ENCODE peak calls at places on chromosomes 5 and 9, in six cellular contexts. V, E, N, K, H and J are unnamed samples.
A peak's percentile ranks its signal among the peaks of the same experiment; 100 is the strongest.

GRCh38 chr9:78552802-78553201 is 255.9 kb downstream of the PSAT1 start:
- DNase-seq in E (no peak), H (no peak), N (no peak), K (no peak), V (no peak), J (no peak)

GRCh38 chr5:42429694-42430093 is 6.5 kb downstream of the GHR start:
- DNase-seq in K (no peak), V (no peak), E (no peak), N (no peak), H (no peak), J (no peak)

GRCh38 chr5:181283347-181283746 is 22.4 kb upstream of the TRIM52 start:
- DNase-seq in K (no peak), H (no peak), V (no peak), N (no peak), E (no peak), J (no peak)

GRCh38 chr5:102596951-102597350 is 98.2 kb upstream of the SLCO6A1 start:
- DNase-seq in N (no peak), E (no peak), H (no peak), K (no peak), V (no peak), J (no peak)

GRCh38 chr9:38649731-38650363 is 29.5 kb upstream of the ANKRD18A start:
- DNase-seq in K (no peak), E (no peak), N (no peak), H (no peak), V (peak; percentile 43), J (no peak)

GRCh38 chr9:124502711-124503702 is 4.2 kb downstream of the NR5A1 start:
- DNase-seq in V (no peak), E (no peak), K (no peak), N (no peak), H (no peak), J (no peak)

GRCh38 chr5:95241-95980 is 3.4 kb downstream of the PLEKHG4B start:
- DNase-seq in E (no peak), V (no peak), K (no peak), H (no peak), N (peak; percentile 15), J (no peak)

GRCh38 chr5:171314728-171315385 is 5.8 kb downstream of the TLX3 start:
- DNase-seq in K (no peak), N (no peak), E (no peak), V (no peak), H (peak; percentile 40), J (no peak)

GRCh38 chr9:120868676-120869359 is 8.2 kb downstream of the PHF19 start:
- DNase-seq in K (peak; percentile 97), H (peak; percentile 98), V (peak; percentile 96), N (peak; percentile 99), E (peak; percentile 96), J (peak; percentile 94)

GRCh38 chr5:119655081-119655480 is 25.7 kb downstream of the FAM170A start:
- DNase-seq in V (no peak), K (no peak), H (no peak), N (no peak), E (no peak), J (no peak)

GRCh38 chr9:126435105-126435504 is 108.5 kb downstream of the MVB12B start:
- DNase-seq in N (no peak), V (no peak), E (no peak), H (no peak), K (no peak), J (no peak)

GRCh38 chr9:86322973-86323644 is 31.1 kb downstream of the TUT7 start:
- DNase-seq in E (no peak), V (no peak), N (no peak), K (no peak), H (no peak), J (no peak)

GRCh38 chr5:112686675-112687074 is 51.0 kb upstream of the APC start:
- DNase-seq in K (no peak), V (no peak), N (no peak), E (no peak), H (no peak), J (no peak)

GRCh38 chr5:53438486-53439472 is 41.6 kb upstream of the FST start:
- DNase-seq in N (no peak), K (no peak), E (no peak), V (no peak), H (no peak), J (no peak)

GRCh38 chr5:157554180-157555030 is 21.2 kb downstream of the ADAM19 start:
- DNase-seq in K (no peak), E (no peak), V (no peak), N (no peak), H (no peak), J (no peak)

GRCh38 chr9:5895782-5896181 is 5.1 kb downstream of the MLANA start:
- DNase-seq in K (no peak), V (no peak), N (no peak), E (no peak), H (no peak), J (no peak)

GRCh38 chr5:37717613-37718431 is 122.0 kb downstream of the GDNF start:
- DNase-seq in E (peak; percentile 75), N (peak; percentile 88), V (peak; percentile 19), H (peak; percentile 40), K (no peak), J (no peak)

GRCh38 chr5:9388941-9389674 is 156.8 kb downstream of the SEMA5A start:
- DNase-seq in E (no peak), K (no peak), V (no peak), H (no peak), N (no peak), J (no peak)

GRCh38 chr9:34957492-34958410 is at the start of gene PHF24:
- DNase-seq in E (no peak), K (no peak), V (no peak), H (peak; percentile 22), N (no peak), J (no peak)

GRCh38 chr5:22521521-22521920 is 331.6 kb downstream of the CDH12 start:
- DNase-seq in E (no peak), V (no peak), H (no peak), N (no peak), K (no peak), J (no peak)

GRCh38 chr9:23674016-23674585 is 151.9 kb downstream of the ELAVL2 start:
- DNase-seq in H (no peak), E (no peak), N (no peak), V (no peak), K (no peak), J (no peak)

GRCh38 chr5:36403601-36404311 is 102.1 kb upstream of the RANBP3L start:
- DNase-seq in E (no peak), H (no peak), V (peak; percentile 30), N (no peak), K (peak; percentile 32), J (no peak)

GRCh38 chr5:16179511-16179935 is at the start of gene MARCHF11:
- DNase-seq in N (no peak), K (no peak), H (peak; percentile 20), V (no peak), E (no peak), J (no peak)

GRCh38 chr9:127796225-127796813 is 6.4 kb upstream of the FPGS start:
- DNase-seq in V (no peak), N (peak; percentile 58), E (no peak), H (peak; percentile 65), K (no peak), J (no peak)
- TF ChIP-seq POLR2A in V (no peak), N (no peak), E (no peak), H (no peak), K (no peak), J (no peak)

DNA sequence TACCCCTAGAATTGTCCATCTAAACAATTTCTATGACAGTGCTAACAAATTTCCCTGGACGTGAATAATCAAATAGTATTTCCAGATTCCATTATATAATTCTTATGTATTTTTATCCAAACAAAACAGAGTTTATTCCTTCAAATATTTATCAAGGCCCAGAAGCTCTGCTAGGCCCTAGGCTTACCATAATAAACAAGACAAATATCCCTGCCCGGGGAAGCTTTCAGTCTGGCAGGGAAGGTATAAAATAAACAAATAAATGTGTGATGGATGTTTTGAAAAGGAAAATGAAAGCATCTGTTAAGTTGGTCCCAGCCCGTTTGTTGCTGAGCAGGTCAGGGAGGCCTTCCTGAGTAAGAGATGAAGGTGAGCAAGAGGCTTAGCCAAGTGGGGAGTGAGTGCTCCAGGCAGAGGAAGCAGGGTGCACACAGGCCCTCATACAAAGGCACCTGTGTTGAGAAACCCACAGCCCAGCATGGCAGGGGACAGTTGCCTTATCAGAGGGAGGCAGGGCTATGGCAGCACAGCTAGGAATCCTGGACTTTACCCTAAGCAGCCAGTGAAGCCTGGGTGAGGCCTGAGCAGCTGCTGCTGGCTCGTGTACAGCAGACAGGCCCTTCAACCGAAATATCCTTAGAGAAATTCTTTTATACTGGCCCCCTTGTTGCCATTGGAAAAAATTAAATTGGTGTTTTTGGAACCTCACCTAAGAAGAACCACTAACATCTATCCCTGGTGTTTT is 7.7 kb upstream of the SLC35D2 start:
- DNase-seq in K (no peak), H (no peak), E (no peak), V (no peak), N (peak; percentile 60), J (no peak)
- TF ChIP-seq POLR2A in K (no peak), H (no peak), E (no peak), V (no peak), N (no peak), J (no peak)

DNA sequence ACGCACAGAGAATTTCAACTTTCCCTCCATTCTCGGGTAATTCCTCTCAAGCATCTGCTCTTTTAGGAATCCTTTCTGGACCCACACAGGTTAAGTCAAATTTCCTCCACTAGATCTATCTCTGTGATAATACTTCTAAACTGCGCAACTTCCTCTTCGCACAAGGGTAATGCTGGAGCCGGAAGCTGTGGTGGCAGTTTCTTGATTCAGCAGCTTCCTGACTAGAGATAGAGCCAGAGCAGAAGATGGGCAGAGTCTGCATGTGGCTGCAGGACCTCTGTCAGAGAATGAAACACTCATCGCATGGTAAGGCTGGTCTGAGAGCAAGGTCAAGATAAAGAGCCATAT is 11.1 kb upstream of the CDC42SE2 start:
- DNase-seq in H (peak; percentile 42), N (peak; percentile 65), V (peak; percentile 48), K (no peak), E (no peak), J (no peak)
- TF ChIP-seq POLR2A in H (no peak), N (no peak), V (no peak), K (no peak), E (no peak), J (no peak)

GRCh38 chr5:68243251-68243650 is 27.7 kb downstream of the PIK3R1 start:
- DNase-seq in N (no peak), H (no peak), E (no peak), K (no peak), V (no peak), J (no peak)

GRCh38 chr5:68245325-68245724 is 29.8 kb downstream of the PIK3R1 start:
- DNase-seq in N (no peak), K (no peak), V (no peak), E (no peak), H (no peak), J (no peak)

GRCh38 chr5:68240771-68241170 is 25.2 kb downstream of the PIK3R1 start:
- DNase-seq in K (no peak), E (no peak), N (no peak), H (no peak), V (no peak), J (no peak)

GRCh38 chr5:68242743-68243142 is 27.2 kb downstream of the PIK3R1 start:
- DNase-seq in V (no peak), N (no peak), H (no peak), K (no peak), E (no peak), J (no peak)

DNA sequence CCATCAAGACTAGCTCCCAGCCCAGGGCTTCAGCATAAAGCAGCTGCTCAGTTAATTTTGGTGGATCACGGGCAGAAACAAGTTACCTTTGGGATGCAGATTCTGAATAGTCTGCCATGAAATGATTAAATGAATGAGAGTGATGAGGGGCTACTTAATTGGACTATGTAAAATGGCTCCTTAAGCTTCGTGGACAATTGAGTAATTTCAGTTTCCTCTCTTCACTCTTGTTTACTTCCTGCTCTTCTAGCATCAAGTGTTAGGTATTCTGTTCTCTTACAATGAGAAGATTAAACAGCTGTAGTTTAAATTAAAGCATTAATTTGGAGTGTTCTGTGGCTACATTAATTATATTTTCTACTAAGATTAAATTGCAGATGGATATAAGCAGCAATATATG is 28.1 kb downstream of the PIK3R1 start:
- DNase-seq in K (no peak), H (no peak), N (no peak), E (no peak), V (no peak), J (no peak)
- TF ChIP-seq POLR2A in K (no peak), H (no peak), N (no peak), E (no peak), V (no peak), J (no peak)